ENCODE peak calls at places on chromosomes 11 and 22, in five cellular contexts. D is LNCaP clone FGC, P is GM12865, H is uterus, W is epithelial cell of esophagus. Z is an unnamed sample.

GRCh38 chr11:115920087-115920461 is 415.9 kb upstream of the CADM1 start:
- DNase-seq in W (no peak), H (no peak), P (no peak), D (no peak), Z (no peak)

GRCh38 chr22:37739611-37740049 is 42.8 kb downstream of the TRIOBP start:
- DNase-seq in D (no peak), W (no peak), P (no peak), H (no peak), Z (no peak)

GRCh38 chr11:105149477-105149876 is 9.9 kb upstream of the CARD18 start:
- DNase-seq in W (peak), H (no peak), D (no peak), P (no peak), Z (no peak)

GRCh38 chr11:62505112-62505783 is 41.4 kb downstream of the AHNAK start:
- DNase-seq in D (no peak), W (no peak), H (no peak), P (peak), Z (no peak)

GRCh38 chr11:8315463-8315862 is 51.8 kb upstream of the LMO1 start:
- DNase-seq in D (no peak), P (no peak), H (no peak), W (no peak), Z (no peak)

GRCh38 chr11:45918331-45918941 is 759 bp upstream of the PEX16 start:
- DNase-seq in D (peak), H (peak), P (peak), W (peak), Z (peak)

GRCh38 chr11:46207270-46207669 is 70.2 kb upstream of the CREB3L1 start:
- DNase-seq in D (no peak), W (no peak), P (no peak), H (no peak), Z (no peak)

GRCh38 chr22:48439560-48440135 is 1388.0 kb downstream of the BRD1 start:
- DNase-seq in P (no peak), D (no peak), W (no peak), H (no peak), Z (no peak)

GRCh38 chr22:32413715-32414114 is 1.7 kb upstream of the RTCB start:
- DNase-seq in P (peak), D (no peak), W (peak), H (no peak), Z (no peak)

GRCh38 chr22:19958083-19959042 is 16.7 kb upstream of the TXNRD2 start:
- DNase-seq in P (no peak), D (no peak), H (no peak), W (no peak), Z (no peak)
- H3K4me3 ChIP-seq in P (no peak), D (no peak), H (no peak), W (peak), Z (no peak)

DNA sequence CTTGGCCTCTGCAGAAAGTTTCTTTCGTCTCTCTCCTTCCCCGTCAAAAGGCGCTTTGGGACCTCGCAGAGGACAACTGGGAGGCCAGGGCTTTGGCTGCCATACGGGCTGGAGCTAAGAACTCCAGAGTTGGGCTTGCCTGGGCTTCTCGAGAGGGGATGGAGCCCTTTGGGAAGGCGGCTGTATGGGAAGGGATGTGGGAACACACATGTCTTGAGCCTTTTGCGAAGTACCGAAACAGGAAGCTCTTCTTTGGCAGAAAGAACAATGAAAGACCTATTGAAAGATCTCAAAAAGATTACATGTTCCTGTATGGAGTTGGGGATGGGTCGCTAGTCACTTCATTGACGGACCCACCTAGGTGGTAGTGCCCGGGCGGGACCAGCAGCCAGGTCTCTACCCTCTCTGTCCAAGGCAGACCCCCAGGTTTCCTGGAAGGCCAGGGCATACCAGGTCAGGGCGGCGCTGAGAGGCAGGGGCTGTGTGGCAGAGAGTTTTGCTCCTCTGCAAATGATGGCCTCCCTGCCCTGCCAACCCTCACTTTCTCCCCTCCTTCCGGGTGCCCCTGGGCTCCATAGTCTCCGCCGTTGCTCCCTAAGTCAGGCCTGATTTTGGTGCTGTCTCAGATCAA is 993 bp downstream of the ST14 start:
- DNase-seq in W (no peak), D (no peak), H (no peak), P (no peak), Z (no peak)
- H3K4me3 ChIP-seq in W (peak), D (peak), H (no peak), P (no peak), Z (peak)

GRCh38 chr22:20785415-20785814 is 11.5 kb downstream of the SERPIND1 start:
- DNase-seq in D (no peak), W (no peak), H (no peak), P (no peak), Z (no peak)
- H3K4me3 ChIP-seq in D (no peak), W (no peak), H (no peak), P (no peak), Z (no peak)

GRCh38 chr11:95923441-95923729 is 522 bp downstream of the MTMR2 start:
- DNase-seq in H (no peak), D (no peak), W (no peak), P (no peak), Z (no peak)
- H3K4me3 ChIP-seq in H (peak), D (peak), W (peak), P (peak), Z (peak)

GRCh38 chr22:18954333-18954732 is 18.2 kb upstream of the PRODH start:
- DNase-seq in D (no peak), P (peak), H (peak), W (peak), Z (no peak)
- H3K4me3 ChIP-seq in D (no peak), P (no peak), H (no peak), W (no peak), Z (no peak)

GRCh38 chr11:121722431-121723256 is 269.9 kb upstream of the SORL1-AS1 start:
- DNase-seq in H (peak), P (no peak), D (peak), W (peak), Z (peak)
- H3K4me3 ChIP-seq in H (peak), P (no peak), D (peak), W (peak), Z (peak)

DNA sequence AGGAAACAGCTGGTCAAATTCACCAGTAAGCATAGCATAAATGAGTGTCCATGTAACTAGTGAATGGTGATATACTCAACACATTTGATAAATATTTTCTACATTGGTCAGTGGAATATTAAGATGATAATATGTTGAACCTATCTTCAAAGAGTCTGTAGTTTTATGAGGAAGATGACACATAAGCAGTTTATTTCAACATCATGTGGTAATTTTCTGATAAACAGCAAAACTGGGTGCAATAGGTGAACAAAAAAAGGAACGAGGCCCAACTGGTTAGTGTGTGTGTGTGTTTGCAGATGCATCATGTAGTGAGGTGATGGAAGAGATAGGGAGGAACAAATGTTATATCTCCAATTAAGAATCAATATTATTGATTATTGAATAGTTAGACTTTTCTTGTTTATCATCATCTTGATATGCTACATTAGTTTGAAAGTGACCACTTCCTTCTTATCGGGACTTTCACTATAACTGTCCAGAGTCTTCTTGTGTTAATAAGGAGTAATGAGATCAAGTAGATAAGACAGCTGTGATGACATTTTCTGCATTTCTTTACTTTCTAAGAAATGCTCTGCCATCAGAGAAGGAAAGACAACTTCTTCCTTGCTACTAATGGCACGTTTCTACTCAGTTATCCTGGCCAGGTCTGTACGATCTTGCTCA is 270.7 kb downstream of the ETS1 start:
- DNase-seq in W (no peak), H (no peak), D (no peak), P (peak), Z (no peak)
- H3K4me3 ChIP-seq in W (no peak), H (no peak), D (no peak), P (no peak), Z (no peak)

DNA sequence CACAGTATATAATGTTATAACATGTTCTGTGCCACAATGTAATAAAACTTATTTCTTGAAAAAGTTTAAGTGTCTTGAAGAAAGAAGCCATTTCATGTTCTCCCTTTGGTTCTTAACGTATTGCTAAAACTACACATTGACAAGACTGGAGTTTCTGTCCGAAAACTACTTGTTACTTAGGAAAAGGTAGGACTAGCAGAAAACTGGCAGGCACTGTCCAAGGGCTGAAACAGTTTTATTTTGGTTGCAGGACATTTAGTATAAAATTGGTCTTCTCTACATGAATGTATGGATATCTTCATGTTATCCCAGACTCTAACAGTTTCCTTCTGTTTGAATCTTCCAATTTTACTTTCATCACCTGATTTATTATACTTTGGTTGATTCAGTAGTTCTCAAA is 1027.1 kb downstream of the LRRC4C start:
- DNase-seq in W (no peak), P (no peak), H (no peak), D (no peak), Z (no peak)
- H3K4me3 ChIP-seq in W (no peak), P (no peak), H (no peak), D (no peak), Z (no peak)

DNA sequence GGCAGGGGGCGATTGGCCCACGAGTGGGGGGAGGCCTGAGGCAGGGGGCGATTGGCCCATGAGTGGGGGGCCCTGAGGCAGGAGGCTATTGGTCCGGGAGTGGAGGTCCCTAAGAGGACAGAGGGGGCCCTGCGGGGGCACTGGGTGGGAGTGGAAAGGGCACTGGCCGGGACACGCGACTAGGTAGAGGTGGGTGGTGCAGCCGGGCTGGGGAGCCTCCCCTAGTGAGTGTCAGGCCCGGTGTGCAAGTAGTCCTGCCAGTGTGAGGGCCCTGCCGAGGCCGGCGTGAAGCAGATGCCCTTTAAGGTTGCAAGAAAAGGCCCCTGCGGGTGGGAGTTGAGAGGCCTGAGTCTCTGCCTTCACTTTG is 909 bp upstream of the BRD1 start:
- DNase-seq in D (no peak), P (no peak), H (no peak), W (no peak), Z (no peak)
- H3K4me3 ChIP-seq in D (peak), P (no peak), H (no peak), W (no peak), Z (no peak)